ENCODE peak calls at places on chromosomes 4 and X, in five cellular contexts. M is fibroblast of lung; C is CD8-positive, alpha-beta T cell; G is OCI-LY7; I is lung. T is an unnamed sample. For H3K4me1, the result is how much of the 10 kb centered on the place peaks cover.

GRCh38 chr4:99134586-99134985 is 9.5 kb downstream of the ADH4 start:
- DNase-seq in M (peak), C (no peak), G (no peak), I (no peak), T (no peak)

GRCh38 chr4:111282035-111282434 is 659.2 kb upstream of the PITX2 start:
- DNase-seq in M (no peak), C (no peak), G (no peak), I (no peak), T (no peak)

GRCh38 chrX:117429511-117429910 is 687.1 kb downstream of the KLHL13 start:
- DNase-seq in M (no peak), C (no peak), G (no peak), I (no peak), T (no peak)

GRCh38 chrX:31500920-31501319 is 429.1 kb upstream of the FTHL17 start:
- DNase-seq in M (peak), C (no peak), G (no peak), I (no peak), T (no peak)

GRCh38 chr4:26342328-26343040 is 21.7 kb downstream of the RBPJ start:
- DNase-seq in M (peak), C (no peak), G (no peak), I (no peak), T (no peak)

GRCh38 chr4:53619431-53619830 is 28.1 kb upstream of the LNX1 start:
- DNase-seq in M (no peak), C (no peak), G (no peak), I (no peak), T (no peak)

GRCh38 chr4:151000747-151001429 is 14.2 kb downstream of the LRBA start:
- DNase-seq in M (no peak), C (no peak), G (no peak), I (no peak), T (no peak)

GRCh38 chrX:19924285-19924684 is 36.9 kb upstream of the SH3KBP1 start:
- DNase-seq in M (peak), C (no peak), G (no peak), I (no peak), T (no peak)

GRCh38 chr4:155371432-155372043 is 5.2 kb downstream of the MAP9 start:
- DNase-seq in M (peak), C (no peak), G (peak), I (no peak), T (no peak)

GRCh38 chr4:157043131-157043530 is 32.8 kb upstream of the GLRB start:
- DNase-seq in M (peak), C (no peak), G (no peak), I (no peak), T (no peak)

GRCh38 chr4:182346675-182347375 is 103.6 kb downstream of the TENM3 start:
- DNase-seq in M (no peak), C (no peak), G (no peak), I (no peak), T (no peak)

GRCh38 chrX:2677764-2678163 is 13.3 kb upstream of the CD99 start:
- DNase-seq in M (peak), C (no peak), G (no peak), I (peak), T (peak)

GRCh38 chr4:55723403-55723802 is 87.3 kb upstream of the NMU start:
- DNase-seq in M (no peak), C (no peak), G (no peak), I (no peak), T (no peak)

GRCh38 chrX:108353452-108353851 is 84.8 kb downstream of the COL4A6 start:
- DNase-seq in M (no peak), C (no peak), G (no peak), I (no peak), T (no peak)

GRCh38 chr4:52197351-52197750 is 146.2 kb downstream of the SPATA18 start:
- DNase-seq in M (no peak), C (no peak), G (no peak), I (no peak), T (no peak)

GRCh38 chr4:1081689-1082040 is 31.7 kb downstream of the RNF212 start:
- DNase-seq in M (peak), C (no peak), G (no peak), I (no peak), T (no peak)

GRCh38 chrX:57289089-57289488 is 2.6 kb downstream of the FAAH2 start:
- DNase-seq in M (no peak), C (no peak), G (no peak), I (no peak), T (no peak)

GRCh38 chr4:92031825-92032224 is 271.9 kb upstream of the GRID2 start:
- DNase-seq in M (no peak), C (no peak), G (no peak), I (no peak), T (peak)

GRCh38 chrX:47864785-47865184 is 28.1 kb downstream of the ZNF81 start:
- DNase-seq in M (no peak), C (no peak), G (no peak), I (no peak), T (no peak)

GRCh38 chr4:149199594-149199993 is 616.0 kb downstream of the IQCM start:
- DNase-seq in M (no peak), C (no peak), G (no peak), I (no peak), T (no peak)

GRCh38 chr4:24137596-24137962 is 247.7 kb upstream of the PPARGC1A start:
- DNase-seq in M (no peak), C (no peak), G (no peak), I (no peak), T (no peak)

GRCh38 chrX:120474085-120474484 is 5.0 kb upstream of the LAMP2 start:
- DNase-seq in M (no peak), C (no peak), G (no peak), I (no peak), T (no peak)

GRCh38 chr4:76690091-76690905 is 207.6 kb downstream of the SOWAHB start:
- DNase-seq in M (no peak), C (no peak), G (no peak), I (no peak), T (peak)

GRCh38 chr4:119730644-119730995 is 102.0 kb upstream of the PDE5A start:
- DNase-seq in M (no peak), C (no peak), G (no peak), I (no peak), T (no peak)

GRCh38 chrX:118459494-118459893 is 36.1 kb upstream of the DOCK11 start:
- DNase-seq in M (peak), C (no peak), G (peak), I (no peak), T (no peak)

GRCh38 chr4:59676389-59676788 is 1523.7 kb upstream of the ADGRL3 start:
- DNase-seq in M (no peak), C (no peak), G (no peak), I (no peak), T (no peak)

DNA sequence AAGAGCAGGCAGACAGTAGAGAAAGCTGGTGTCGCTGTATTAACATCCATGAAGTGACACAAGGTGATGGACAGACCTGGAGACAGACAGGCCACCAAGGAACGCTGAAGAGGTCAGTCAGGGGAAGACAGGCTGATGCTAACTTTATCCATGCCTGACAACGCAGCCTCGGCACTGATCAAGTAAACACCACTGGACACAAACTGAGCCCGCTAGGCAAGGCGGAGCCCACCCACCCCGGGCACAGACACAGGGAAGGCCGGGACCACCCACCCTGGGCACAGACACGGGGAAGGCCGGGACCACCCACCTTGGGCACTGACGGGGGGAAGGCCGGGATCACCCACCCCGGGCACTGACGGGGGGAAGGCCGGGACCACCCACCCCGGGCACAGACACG is 18.8 kb downstream of the PPP2R3B start:
- DNase-seq in M (no peak), C (no peak), G (no peak), I (no peak), T (no peak)
- H3K4me1 ChIP-seq in M (under half), C (under half), G (half or more), I (under half), T (under half)

DNA sequence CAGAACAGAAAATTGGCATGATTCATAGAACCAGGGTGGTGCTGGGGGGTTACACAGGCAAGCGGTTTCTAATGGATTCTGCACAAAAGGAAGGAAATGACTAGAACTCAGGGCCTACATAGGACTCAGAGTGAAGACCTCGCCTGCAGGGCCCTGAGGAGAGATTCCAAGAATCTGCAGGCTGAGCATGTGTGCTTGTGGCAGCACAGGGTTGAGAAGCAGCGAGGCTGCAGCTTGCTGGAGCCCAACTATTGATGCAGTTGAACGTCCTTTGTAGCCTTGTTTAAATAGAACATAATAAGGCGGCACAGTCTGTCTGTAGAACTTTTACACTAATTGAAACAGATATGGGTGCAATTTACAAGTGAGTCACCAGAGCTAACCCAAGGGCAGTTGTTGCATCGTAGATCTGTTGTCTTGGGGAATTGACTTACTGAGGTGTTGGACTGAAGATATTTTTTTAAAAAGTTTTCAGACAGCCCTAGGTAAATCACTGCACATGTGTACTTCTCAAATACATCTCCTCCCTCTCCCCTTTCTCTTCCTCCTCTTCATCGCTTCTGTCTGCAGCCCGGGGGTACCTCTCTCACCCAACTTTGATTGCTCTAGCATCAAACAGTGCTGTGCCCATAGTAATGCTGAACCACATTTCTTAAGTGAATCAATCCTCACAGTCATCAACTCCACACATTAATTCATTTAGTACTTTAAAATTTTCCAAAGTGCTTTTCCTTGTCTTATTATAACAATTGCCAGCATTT is 58.3 kb downstream of the RHOH start:
- DNase-seq in M (peak), C (no peak), G (no peak), I (no peak), T (no peak)
- H3K4me1 ChIP-seq in M (under half), C (half or more), G (under half), I (under half), T (under half)

GRCh38 chr4:12296366-12296765 is 867.7 kb upstream of the HS3ST1 start:
- DNase-seq in M (no peak), C (no peak), G (no peak), I (no peak), T (no peak)
- H3K4me1 ChIP-seq in M (under half), C (under half), G (under half), I (under half), T (under half)

DNA sequence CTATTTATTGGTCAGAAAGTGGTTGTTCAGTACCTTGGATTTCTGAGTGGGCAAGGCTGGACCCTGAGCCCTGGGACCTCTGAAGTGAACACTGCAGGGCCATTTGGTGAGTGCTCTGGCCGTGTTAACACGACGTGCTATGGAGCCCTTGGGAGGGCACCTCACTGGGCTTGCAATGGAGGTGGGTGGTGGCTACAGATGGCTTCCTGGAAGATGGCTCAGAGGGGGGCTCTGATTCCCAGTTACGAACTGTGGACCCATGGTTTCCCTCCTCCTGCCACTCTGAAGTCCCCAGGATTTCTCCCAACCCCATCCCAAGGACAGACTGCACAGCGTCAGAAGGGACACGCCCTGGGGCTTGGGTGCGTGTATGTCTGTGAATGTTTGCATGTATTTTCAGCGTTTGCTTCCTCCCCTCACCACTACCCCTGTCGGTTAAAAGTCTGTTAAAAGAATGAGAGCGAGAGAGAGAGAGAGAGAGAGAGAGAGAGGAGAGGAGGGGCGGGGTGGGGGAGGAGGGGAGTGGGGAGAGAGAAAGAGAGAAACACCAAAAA is 3.7 kb upstream of the RHOH start:
- DNase-seq in M (no peak), C (no peak), G (peak), I (no peak), T (no peak)
- H3K4me1 ChIP-seq in M (under half), C (half or more), G (half or more), I (under half), T (under half)

GRCh38 chr4:112492321-112492720 is 23.7 kb downstream of the NEUROG2 start:
- DNase-seq in M (peak), C (no peak), G (no peak), I (no peak), T (no peak)
- H3K4me1 ChIP-seq in M (under half), C (under half), G (under half), I (under half), T (under half)

GRCh38 chr4:184415071-184415470 is 59.3 kb downstream of the IRF2 start:
- DNase-seq in M (no peak), C (no peak), G (no peak), I (no peak), T (no peak)

GRCh38 chr4:184420402-184420801 is 53.9 kb downstream of the IRF2 start:
- DNase-seq in M (no peak), C (no peak), G (no peak), I (no peak), T (no peak)

GRCh38 chr4:184419976-184420375 is 54.4 kb downstream of the IRF2 start:
- DNase-seq in M (no peak), C (no peak), G (no peak), I (no peak), T (no peak)

GRCh38 chr4:184417802-184418511 is 56.4 kb downstream of the IRF2 start:
- DNase-seq in M (peak), C (no peak), G (no peak), I (no peak), T (no peak)

GRCh38 chr4:184416913-184417734 is 57.2 kb downstream of the IRF2 start:
- DNase-seq in M (no peak), C (peak), G (peak), I (no peak), T (no peak)
- H3K4me1 ChIP-seq in M (under half), C (under half), G (under half), I (under half), T (under half)

GRCh38 chrX:154429708-154430107 is 1.2 kb downstream of the ATP6AP1 start:
- DNase-seq in M (no peak), C (no peak), G (no peak), I (no peak), T (no peak)

GRCh38 chrX:154432210-154432609 is 3.7 kb downstream of the ATP6AP1 start:
- DNase-seq in M (no peak), C (no peak), G (no peak), I (no peak), T (no peak)

GRCh38 chrX:154430504-154430903 is 2.0 kb downstream of the ATP6AP1 start:
- DNase-seq in M (no peak), C (no peak), G (no peak), I (no peak), T (no peak)

GRCh38 chrX:154430916-154431315 is 2.4 kb downstream of the ATP6AP1 start:
- DNase-seq in M (no peak), C (no peak), G (no peak), I (no peak), T (no peak)

DNA sequence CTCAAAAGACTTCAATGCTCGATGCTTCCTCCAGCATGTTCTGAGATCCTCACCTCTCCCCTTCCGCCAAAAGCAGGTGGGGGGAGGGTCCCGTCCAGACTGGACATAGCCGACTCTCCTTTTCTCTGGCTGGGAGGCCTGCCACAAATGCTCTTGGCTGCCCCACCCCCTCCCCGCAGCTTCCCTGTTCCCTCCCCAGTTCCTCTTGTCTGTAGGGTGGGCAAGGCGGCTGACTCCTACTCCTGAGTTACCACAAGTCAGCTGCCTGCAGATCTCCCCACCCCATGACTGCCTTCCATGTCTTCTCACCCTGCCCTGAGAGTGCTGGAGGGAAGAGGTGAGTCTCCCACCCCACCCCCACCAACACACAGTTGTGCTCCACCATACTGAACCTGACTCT is 2.8 kb downstream of the ATP6AP1 start:
- DNase-seq in M (no peak), C (no peak), G (no peak), I (no peak), T (no peak)
- H3K4me1 ChIP-seq in M (under half), C (under half), G (under half), I (under half), T (under half)

GRCh38 chr4:39617534-39617933 is 21.1 kb downstream of the SMIM14 start:
- DNase-seq in M (no peak), C (no peak), G (no peak), I (no peak), T (no peak)

GRCh38 chr4:39616651-39617050 is 22.0 kb downstream of the SMIM14 start:
- DNase-seq in M (peak), C (no peak), G (no peak), I (no peak), T (no peak)

GRCh38 chr4:39609454-39609911 is 29.2 kb downstream of the SMIM14 start:
- DNase-seq in M (peak), C (no peak), G (no peak), I (no peak), T (no peak)

GRCh38 chr4:39613093-39613656 is 25.5 kb downstream of the SMIM14 start:
- DNase-seq in M (peak), C (no peak), G (no peak), I (no peak), T (no peak)

GRCh38 chr4:39614487-39615162 is 24.0 kb downstream of the SMIM14 start:
- DNase-seq in M (peak), C (no peak), G (no peak), I (no peak), T (no peak)
- H3K4me1 ChIP-seq in M (under half), C (under half), G (under half), I (under half), T (half or more)

GRCh38 chr4:5199142-5199541 is 147.9 kb downstream of the STK32B start:
- DNase-seq in M (no peak), C (no peak), G (no peak), I (no peak), T (no peak)

GRCh38 chr4:5200546-5200945 is 149.3 kb downstream of the STK32B start:
- DNase-seq in M (peak), C (no peak), G (no peak), I (no peak), T (no peak)

GRCh38 chr4:5199912-5200311 is 148.6 kb downstream of the STK32B start:
- DNase-seq in M (no peak), C (no peak), G (no peak), I (no peak), T (no peak)

GRCh38 chr4:5203309-5203708 is 152.0 kb downstream of the STK32B start:
- DNase-seq in M (peak), C (no peak), G (no peak), I (no peak), T (no peak)

GRCh38 chr4:5198586-5198985 is 147.3 kb downstream of the STK32B start:
- DNase-seq in M (no peak), C (no peak), G (no peak), I (no peak), T (no peak)
- H3K4me1 ChIP-seq in M (under half), C (under half), G (under half), I (under half), T (under half)

DNA sequence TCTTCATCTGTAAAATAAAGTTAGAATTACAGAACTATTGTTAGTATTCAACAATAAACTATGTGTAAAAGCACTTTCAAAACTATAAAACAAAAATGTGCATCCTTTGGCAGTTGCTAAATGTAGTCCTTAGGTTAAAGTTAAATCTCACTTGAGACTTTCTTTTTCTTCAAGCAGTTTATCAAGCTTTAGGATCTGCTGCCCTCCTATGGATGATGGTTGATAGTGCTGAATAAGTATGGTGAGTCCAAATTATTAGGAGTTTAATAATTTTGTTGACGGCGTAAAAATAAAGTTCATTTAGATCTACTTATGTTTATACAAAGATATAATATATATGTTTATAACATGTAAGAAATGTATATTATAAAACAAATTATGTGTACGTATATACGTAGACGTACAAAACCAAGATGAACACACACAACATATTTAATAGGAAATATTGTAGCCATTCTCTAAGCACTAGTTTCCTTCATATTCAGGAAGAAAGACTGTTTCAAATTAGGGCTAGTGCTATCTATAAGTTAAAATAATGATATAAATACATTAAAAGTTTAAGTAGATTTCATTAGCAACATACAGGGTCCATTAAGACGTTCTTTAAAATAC is 22.3 kb downstream of the UGT2A2 start:
- DNase-seq in M (peak), C (no peak), G (peak), I (no peak), T (no peak)
- H3K4me1 ChIP-seq in M (under half), C (under half), G (under half), I (under half), T (under half)